ENCODE peak calls at places on chromosomes 12 and 14, in nine cellular contexts. E, B, P, A, M, J, H, X and V are unnamed samples.

GRCh38 chr12:96211989-96212388 is 17.8 kb downstream of the ELK3 start:
- DNase-seq in E (no peak), B (no peak), P (no peak), A (no peak), M (no peak), J (no peak), H (no peak), X (no peak), V (no peak)

GRCh38 chr12:112998997-112999767 is 20.9 kb downstream of the OAS2 start:
- DNase-seq in E (no peak), B (no peak), P (no peak), A (peak; percentile 72), M (no peak), J (no peak), H (peak; percentile 53), X (peak; percentile 53), V (no peak)

GRCh38 chr12:3116106-3116898 is 39.1 kb downstream of the TSPAN9 start:
- DNase-seq in E (peak; percentile 92), B (no peak), P (no peak), A (no peak), M (no peak), J (no peak), H (no peak), X (no peak), V (no peak)

GRCh38 chr14:31024042-31024480 is 1.4 kb upstream of the AP4S1 start:
- DNase-seq in E (no peak), B (no peak), P (no peak), A (no peak), M (no peak), J (no peak), H (no peak), X (no peak), V (no peak)

GRCh38 chr12:47033797-47034555 is 45.4 kb upstream of the PCED1B start:
- DNase-seq in E (no peak), B (no peak), P (no peak), A (no peak), M (peak; percentile 21), J (no peak), H (no peak), X (no peak), V (no peak)

GRCh38 chr12:54932691-54933090 is 51.9 kb downstream of the TESPA1 start:
- DNase-seq in E (no peak), B (no peak), P (no peak), A (no peak), M (peak; percentile 27), J (no peak), H (no peak), X (no peak), V (no peak)

GRCh38 chr12:2833810-2834209 is 1.0 kb downstream of the NRIP2 start:
- DNase-seq in E (no peak), B (no peak), P (no peak), A (no peak), M (peak; percentile 42), J (no peak), H (no peak), X (no peak), V (no peak)

GRCh38 chr12:122523846-122524718 is 2.7 kb downstream of the RSRC2 start:
- DNase-seq in E (peak; percentile 25), B (no peak), P (no peak), A (no peak), M (no peak), J (no peak), H (no peak), X (no peak), V (no peak)

GRCh38 chr14:52769889-52770288 is 21.5 kb downstream of the GNPNAT1 start:
- DNase-seq in E (peak; percentile 13), B (no peak), P (no peak), A (no peak), M (no peak), J (no peak), H (no peak), X (no peak), V (no peak)

GRCh38 chr14:104252256-104253215 is 114.1 kb downstream of the KIF26A start:
- DNase-seq in E (no peak), B (no peak), P (peak; percentile 15), A (no peak), M (no peak), J (peak; percentile 36), H (no peak), X (peak; percentile 69), V (no peak)

GRCh38 chr12:67074072-67074471 is 195.1 kb upstream of the CAND1 start:
- DNase-seq in E (no peak), B (no peak), P (no peak), A (no peak), M (no peak), J (no peak), H (no peak), X (no peak), V (no peak)

GRCh38 chr12:83153156-83153555 is 466.4 kb downstream of the TMTC2 start:
- DNase-seq in E (no peak), B (no peak), P (no peak), A (no peak), M (no peak), J (no peak), H (peak; percentile 18), X (no peak), V (no peak)

GRCh38 chr12:27966870-27967269 is 5.7 kb downstream of the PTHLH start:
- DNase-seq in E (peak; percentile 99), B (no peak), P (no peak), A (no peak), M (peak; percentile 95), J (no peak), H (no peak), X (no peak), V (no peak)

DNA sequence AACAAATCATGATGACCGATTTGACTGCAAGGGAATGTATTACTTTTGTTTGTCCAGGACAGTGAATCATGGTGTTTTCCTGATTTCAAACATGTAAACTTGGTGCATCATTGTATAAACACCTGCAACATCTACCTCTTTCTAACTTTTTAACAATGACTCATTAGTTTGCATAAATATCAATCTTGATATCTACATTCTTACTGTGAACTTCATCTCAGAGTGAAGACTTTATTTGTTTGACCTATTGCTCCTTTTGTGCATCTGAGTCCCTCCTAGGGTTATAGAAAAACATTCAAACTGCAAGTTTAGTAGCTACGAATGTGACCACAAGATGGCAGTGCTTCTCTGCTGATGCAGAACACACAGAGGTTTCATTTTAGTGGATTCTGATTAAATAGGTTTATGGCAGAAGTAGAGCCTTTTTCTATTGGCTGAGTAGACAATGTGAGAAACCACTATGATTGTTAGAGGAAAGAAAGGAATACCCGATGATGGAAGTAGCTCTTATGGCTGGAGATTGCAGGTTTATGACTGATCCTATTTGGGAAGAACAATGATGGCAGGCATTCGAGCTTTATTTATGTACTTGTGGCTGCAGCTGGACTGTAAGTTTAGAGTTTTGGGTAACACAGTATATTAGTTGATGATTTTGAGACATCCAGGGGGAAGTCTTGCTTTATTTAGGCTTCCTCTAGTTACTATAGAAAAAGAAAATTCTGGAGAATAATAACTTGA is 244.2 kb upstream of the OR4E1 start:
- DNase-seq in E (peak; percentile 75), B (no peak), P (peak; percentile 18), A (no peak), M (peak; percentile 63), J (peak; percentile 57), H (peak; percentile 29), X (no peak), V (no peak)
- TF ChIP-seq CTCF in E (peak; percentile 84), B (no peak), P (peak; percentile 66), A (peak; percentile 84), M (peak; percentile 71), J (peak; percentile 49), H (peak; percentile 67), X (peak; percentile 53), V (peak; percentile 60)

GRCh38 chr12:109154485-109155438 is 38.4 kb downstream of the ACACB start:
- DNase-seq in E (peak; percentile 55), B (peak; percentile 73), P (peak; percentile 81), A (peak; percentile 71), M (peak; percentile 71), J (peak; percentile 94), H (peak; percentile 94), X (peak; percentile 91), V (peak; percentile 76)
- TF ChIP-seq CTCF in E (no peak), B (no peak), P (no peak), A (no peak), M (no peak), J (no peak), H (no peak), X (no peak), V (no peak)

GRCh38 chr14:58296731-58297130 is 1.6 kb upstream of the ARID4A start:
- DNase-seq in E (peak; percentile 13), B (no peak), P (no peak), A (no peak), M (no peak), J (no peak), H (no peak), X (no peak), V (no peak)

GRCh38 chr14:58298477-58298879 is at the start of gene ARID4A:
- DNase-seq in E (no peak), B (no peak), P (peak; percentile 74), A (no peak), M (no peak), J (no peak), H (no peak), X (peak; percentile 94), V (peak; percentile 68)

GRCh38 chr14:58297412-58297761 is 968 bp upstream of the ARID4A start:
- DNase-seq in E (peak; percentile 72), B (peak; percentile 65), P (no peak), A (no peak), M (peak; percentile 60), J (no peak), H (no peak), X (no peak), V (no peak)

GRCh38 chr14:58298880-58299664 is 717 bp downstream of the ARID4A start:
- DNase-seq in E (no peak), B (peak; percentile 28), P (peak; percentile 53), A (peak; percentile 61), M (peak; percentile 20), J (peak; percentile 60), H (peak; percentile 73), X (no peak), V (peak; percentile 61)

GRCh38 chr14:58297762-58298476 is 436 bp upstream of the ARID4A start:
- DNase-seq in E (peak; percentile 100), B (peak; percentile 99), P (peak; percentile 98), A (peak; percentile 96), M (peak; percentile 100), J (peak; percentile 100), H (peak; percentile 96), X (peak; percentile 99), V (peak; percentile 91)
- TF ChIP-seq CTCF in E (no peak), B (peak; percentile 55), P (no peak), A (peak; percentile 12), M (no peak), J (no peak), H (no peak), X (no peak), V (no peak)

DNA sequence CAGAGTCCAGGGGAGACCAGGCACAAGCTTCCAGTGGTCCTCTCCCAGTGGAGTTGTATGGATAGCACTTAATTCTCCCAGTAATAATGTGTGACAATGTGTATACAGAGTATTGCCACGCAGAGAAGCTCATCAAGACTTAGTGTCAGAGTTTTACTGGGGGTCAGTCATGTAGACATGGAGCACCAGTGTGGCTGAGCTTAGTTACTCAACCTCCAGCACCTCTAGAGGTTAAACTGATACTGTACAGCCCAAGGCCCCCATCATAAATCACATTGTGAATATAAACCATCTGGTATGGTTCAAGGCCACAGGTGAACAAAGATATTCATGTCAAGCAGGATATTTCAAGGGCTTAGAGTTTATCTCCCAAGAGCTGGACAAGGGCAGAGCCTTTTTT is 378.1 kb upstream of the TMPO start:
- DNase-seq in E (no peak), B (no peak), P (no peak), A (no peak), M (no peak), J (no peak), H (no peak), X (no peak), V (no peak)
- TF ChIP-seq CTCF in E (no peak), B (no peak), P (no peak), A (no peak), M (no peak), J (no peak), H (no peak), X (no peak), V (no peak)